ENCODE peak calls at places on chromosome 6, in four cellular contexts. J, K, I and H are unnamed samples.

GRCh38 chr6:132780770-132781371 is 17.6 kb downstream of the SLC18B1 start:
- DNase-seq in J (no peak), K (peak; percentile 19), I (no peak), H (no peak)

GRCh38 chr6:158718431-158719126 is 68.7 kb downstream of the SYTL3 start:
- DNase-seq in J (peak; percentile 42), K (peak; percentile 38), I (no peak), H (no peak)

GRCh38 chr6:33627876-33628275 is 6.8 kb downstream of the ITPR3 start:
- DNase-seq in J (no peak), K (no peak), I (no peak), H (no peak)

GRCh38 chr6:7697820-7698623 is 27.9 kb upstream of the BMP6 start:
- DNase-seq in J (peak; percentile 70), K (peak; percentile 84), I (no peak), H (peak; percentile 84)

GRCh38 chr6:30325873-30326445 is 768 bp upstream of the TRIM39 start:
- DNase-seq in J (no peak), K (no peak), I (no peak), H (no peak)

GRCh38 chr6:89375427-89375868 is 22.9 kb upstream of the UBE2J1 start:
- DNase-seq in J (peak; percentile 60), K (peak; percentile 80), I (peak; percentile 19), H (peak; percentile 78)

GRCh38 chr6:43012364-43012763 is 1.4 kb downstream of the MEA1 start:
- DNase-seq in J (no peak), K (no peak), I (no peak), H (no peak)

GRCh38 chr6:44470106-44470446 is 82.6 kb downstream of the CDC5L start:
- DNase-seq in J (no peak), K (no peak), I (no peak), H (no peak)

GRCh38 chr6:105492706-105493673 is 90.1 kb upstream of the PREP start:
- DNase-seq in J (peak; percentile 13), K (no peak), I (no peak), H (no peak)

GRCh38 chr6:97068211-97068610 is 143.7 kb downstream of the KLHL32 start:
- DNase-seq in J (peak; percentile 10), K (peak; percentile 3), I (no peak), H (no peak)

GRCh38 chr6:137766596-137767370 is 100.3 kb upstream of the TNFAIP3 start:
- DNase-seq in J (no peak), K (no peak), I (no peak), H (no peak)

GRCh38 chr6:56474531-56474930 is 168.2 kb downstream of the DST start:
- DNase-seq in J (no peak), K (no peak), I (no peak), H (no peak)

GRCh38 chr6:122673345-122673961 is 63.2 kb downstream of the PKIB start:
- DNase-seq in J (no peak), K (no peak), I (no peak), H (no peak)

GRCh38 chr6:141164042-141164748 is 968.5 kb upstream of the GJE1 start:
- DNase-seq in J (no peak), K (no peak), I (no peak), H (peak; percentile 49)

GRCh38 chr6:28884423-28885148 is 39.2 kb downstream of the TRIM27 start:
- DNase-seq in J (no peak), K (peak; percentile 51), I (no peak), H (no peak)

GRCh38 chr6:11386323-11386722 is 151.2 kb upstream of the TMEM170B start:
- DNase-seq in J (no peak), K (no peak), I (no peak), H (no peak)

GRCh38 chr6:123564363-123564762 is 72.4 kb downstream of the TRDN start:
- DNase-seq in J (no peak), K (no peak), I (no peak), H (no peak)

GRCh38 chr6:90131614-90132423 is 164.8 kb downstream of the BACH2 start:
- DNase-seq in J (no peak), K (no peak), I (no peak), H (no peak)

GRCh38 chr6:32947552-32948465 is 5.1 kb downstream of the HLA-DMA start:
- DNase-seq in J (peak; percentile 61), K (peak; percentile 58), I (no peak), H (no peak)

GRCh38 chr6:156420172-156420993 is 356.8 kb upstream of the ARID1B start:
- DNase-seq in J (no peak), K (no peak), I (no peak), H (no peak)

GRCh38 chr6:34414999-34415858 is 10.6 kb downstream of the RPS10 start:
- DNase-seq in J (peak; percentile 84), K (peak; percentile 99), I (no peak), H (no peak)

GRCh38 chr6:30960907-30961673 is 20.3 kb downstream of the MUCL3 start:
- DNase-seq in J (no peak), K (peak; percentile 50), I (no peak), H (no peak)

GRCh38 chr6:94636780-94637385 is 940.5 kb upstream of the MANEA start:
- DNase-seq in J (no peak), K (peak; percentile 32), I (no peak), H (peak; percentile 8)

GRCh38 chr6:113599444-113599843 is 257.7 kb upstream of the MARCKS start:
- DNase-seq in J (no peak), K (no peak), I (no peak), H (no peak)

GRCh38 chr6:161828355-161828754 is 554.5 kb upstream of the AGPAT4 start:
- DNase-seq in J (no peak), K (no peak), I (no peak), H (no peak)

GRCh38 chr6:46220351-46221220 is 49.8 kb upstream of the ENPP5 start:
- DNase-seq in J (no peak), K (no peak), I (no peak), H (no peak)

GRCh38 chr6:47794577-47795135 is 12.8 kb downstream of the OPN5 start:
- DNase-seq in J (no peak), K (no peak), I (no peak), H (no peak)

GRCh38 chr6:43944908-43945777 is 175.1 kb downstream of the VEGFA start:
- DNase-seq in J (no peak), K (no peak), I (no peak), H (no peak)

DNA sequence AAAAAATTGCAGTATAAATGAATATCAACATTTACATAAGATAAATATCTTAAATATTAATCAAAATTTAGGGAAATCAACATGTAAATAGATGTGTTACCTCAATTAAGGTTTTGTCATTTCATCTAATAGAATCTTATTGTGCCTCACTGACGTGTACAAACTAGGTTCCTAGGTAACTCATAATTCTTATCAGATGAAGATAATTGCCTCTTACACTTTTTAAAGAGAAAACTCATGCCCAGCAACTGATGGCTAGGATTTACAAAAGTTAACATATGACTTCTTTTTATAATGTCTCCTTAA is 49.6 kb downstream of the FRK start:
- DNase-seq in J (no peak), K (no peak), I (no peak), H (no peak)
- H3K27ac ChIP-seq in J (no peak overlapping the region), K (no peak overlapping the region), I (no peak overlapping the region), H (peak overlapping the region; percentile 50)

GRCh38 chr6:146915671-146916127 is 288.5 kb upstream of the STXBP5 start:
- DNase-seq in J (no peak), K (no peak), I (no peak), H (peak; percentile 8)
- H3K27ac ChIP-seq in J (peak overlapping the region; percentile 91), K (no peak overlapping the region), I (peak overlapping the region; percentile 83), H (peak overlapping the region; percentile 97)

DNA sequence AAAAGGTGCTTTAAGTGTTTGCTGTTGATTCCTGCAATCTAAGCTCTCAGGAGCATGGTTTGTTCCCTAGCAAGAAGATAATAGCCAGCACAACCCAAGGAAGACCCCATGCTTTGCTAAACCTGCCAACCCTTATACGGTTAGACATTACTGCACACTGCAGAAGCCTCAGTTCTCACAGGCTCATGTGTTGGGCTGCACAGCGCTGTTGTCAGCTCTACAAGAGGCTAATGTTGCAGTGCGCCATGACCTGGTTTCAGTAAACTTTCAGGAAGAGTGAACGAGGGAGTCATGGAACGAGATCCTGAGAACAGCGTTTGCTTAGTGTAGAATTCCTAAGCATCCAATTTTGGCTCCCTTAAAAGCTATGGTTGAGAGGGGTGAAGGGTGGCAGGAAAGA is 218.5 kb downstream of the ARHGAP18 start:
- DNase-seq in J (no peak), K (no peak), I (no peak), H (no peak)
- H3K27ac ChIP-seq in J (peak overlapping the region; percentile 96), K (no peak overlapping the region), I (peak overlapping the region; percentile 92), H (peak overlapping the region; percentile 100)

GRCh38 chr6:25993038-25993684 is 30.6 kb downstream of the TRIM38 start:
- DNase-seq in J (no peak), K (no peak), I (no peak), H (no peak)
- H3K27ac ChIP-seq in J (peak overlapping the region; percentile 95), K (peak overlapping the region; percentile 90), I (peak overlapping the region; percentile 90), H (peak overlapping the region; percentile 71)

GRCh38 chr6:4640139-4640538 is 136.1 kb upstream of the CDYL start:
- DNase-seq in J (no peak), K (no peak), I (no peak), H (peak; percentile 91)
- H3K27ac ChIP-seq in J (no peak overlapping the region), K (no peak overlapping the region), I (peak overlapping the region; percentile 34), H (peak overlapping the region; percentile 82)

DNA sequence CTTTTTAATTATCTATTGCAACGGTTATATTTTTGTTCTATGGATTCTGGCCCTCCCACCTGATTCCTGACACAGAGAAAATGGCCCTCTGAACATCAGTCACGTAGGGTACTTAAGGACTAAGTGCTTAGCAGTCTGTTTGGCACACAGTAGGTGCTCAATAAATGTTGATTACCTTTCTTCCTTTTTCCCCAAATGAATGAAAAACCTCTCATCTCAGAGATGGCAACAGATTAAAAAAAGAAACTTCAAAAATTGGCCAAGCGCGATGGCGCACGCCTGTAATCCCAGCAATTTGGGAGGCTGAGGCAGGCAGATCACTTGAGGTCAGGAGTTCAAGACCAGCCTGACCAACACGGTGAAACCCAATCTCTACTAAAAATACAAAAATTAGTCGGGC is 31.5 kb downstream of the ATXN1 start:
- DNase-seq in J (no peak), K (no peak), I (no peak), H (no peak)
- H3K27ac ChIP-seq in J (no peak overlapping the region), K (peak overlapping the region; percentile 79), I (no peak overlapping the region), H (peak overlapping the region; percentile 10)